ENCODE peak calls at places on chromosomes 5 and 9, in seven cellular contexts. One of them, this sample, is unnamed.

GRCh38 chr5:175460126-175460525 is 16.1 kb upstream of the DRD1 start:
- DNase-seq in WTC11: no peak
- DNase-seq in right lobe of liver: no peak
- DNase-seq in AG09309: no peak
- DNase-seq in adrenal gland: no peak
- DNase-seq in lower lobe of right lung: no peak
- DNase-seq in Panc1: no peak
- DNase-seq in this sample: no peak

GRCh38 chr9:129008469-129008965 is 19.6 kb downstream of the SH3GLB2 start:
- DNase-seq in WTC11: no peak
- DNase-seq in right lobe of liver: peak
- DNase-seq in AG09309: no peak
- DNase-seq in adrenal gland: no peak
- DNase-seq in lower lobe of right lung: peak
- DNase-seq in Panc1: no peak
- DNase-seq in this sample: no peak

GRCh38 chr5:76855961-76856360 is 6.1 kb downstream of the S100Z start:
- DNase-seq in WTC11: no peak
- DNase-seq in right lobe of liver: no peak
- DNase-seq in AG09309: no peak
- DNase-seq in adrenal gland: no peak
- DNase-seq in lower lobe of right lung: no peak
- DNase-seq in Panc1: no peak
- DNase-seq in this sample: no peak

GRCh38 chr9:124735121-124735520 is 36.0 kb downstream of the NR6A1 start:
- DNase-seq in WTC11: no peak
- DNase-seq in right lobe of liver: no peak
- DNase-seq in AG09309: no peak
- DNase-seq in adrenal gland: no peak
- DNase-seq in lower lobe of right lung: no peak
- DNase-seq in Panc1: no peak
- DNase-seq in this sample: no peak

GRCh38 chr5:32201140-32201539 is 27.0 kb upstream of the GOLPH3 start:
- DNase-seq in WTC11: no peak
- DNase-seq in right lobe of liver: no peak
- DNase-seq in AG09309: no peak
- DNase-seq in adrenal gland: no peak
- DNase-seq in lower lobe of right lung: no peak
- DNase-seq in Panc1: no peak
- DNase-seq in this sample: no peak

GRCh38 chr9:131348631-131349521 is 45.0 kb upstream of the PRRC2B start:
- DNase-seq in WTC11: peak
- DNase-seq in right lobe of liver: no peak
- DNase-seq in AG09309: no peak
- DNase-seq in adrenal gland: no peak
- DNase-seq in lower lobe of right lung: peak
- DNase-seq in Panc1: no peak
- DNase-seq in this sample: no peak

GRCh38 chr9:16002816-16003215 is 450.0 kb downstream of the CCDC171 start:
- DNase-seq in WTC11: no peak
- DNase-seq in right lobe of liver: no peak
- DNase-seq in AG09309: no peak
- DNase-seq in adrenal gland: no peak
- DNase-seq in lower lobe of right lung: no peak
- DNase-seq in Panc1: no peak
- DNase-seq in this sample: no peak

GRCh38 chr5:41869739-41870620 is at the start of gene OXCT1:
- DNase-seq in WTC11: peak
- DNase-seq in right lobe of liver: peak
- DNase-seq in AG09309: peak
- DNase-seq in adrenal gland: peak
- DNase-seq in lower lobe of right lung: peak
- DNase-seq in Panc1: no peak
- DNase-seq in this sample: peak

GRCh38 chr5:17154211-17154996 is 63.0 kb upstream of the BASP1 start:
- DNase-seq in WTC11: no peak
- DNase-seq in right lobe of liver: no peak
- DNase-seq in AG09309: peak
- DNase-seq in adrenal gland: no peak
- DNase-seq in lower lobe of right lung: no peak
- DNase-seq in Panc1: peak
- DNase-seq in this sample: no peak

GRCh38 chr9:19551124-19551929 is 142.5 kb downstream of the ACER2 start:
- DNase-seq in WTC11: peak
- DNase-seq in right lobe of liver: no peak
- DNase-seq in AG09309: no peak
- DNase-seq in adrenal gland: no peak
- DNase-seq in lower lobe of right lung: no peak
- DNase-seq in Panc1: no peak
- DNase-seq in this sample: no peak

GRCh38 chr5:161857358-161857757 is 9.4 kb downstream of the GABRA1 start:
- DNase-seq in WTC11: no peak
- DNase-seq in right lobe of liver: no peak
- DNase-seq in AG09309: no peak
- DNase-seq in adrenal gland: no peak
- DNase-seq in lower lobe of right lung: no peak
- DNase-seq in Panc1: no peak
- DNase-seq in this sample: no peak

GRCh38 chr5:89735108-89735507 is 674.4 kb downstream of the CETN3 start:
- DNase-seq in WTC11: no peak
- DNase-seq in right lobe of liver: no peak
- DNase-seq in AG09309: no peak
- DNase-seq in adrenal gland: no peak
- DNase-seq in lower lobe of right lung: no peak
- DNase-seq in Panc1: no peak
- DNase-seq in this sample: no peak

GRCh38 chr9:113992276-113992951 is 85.7 kb downstream of the AMBP start:
- DNase-seq in WTC11: no peak
- DNase-seq in right lobe of liver: peak
- DNase-seq in AG09309: no peak
- DNase-seq in adrenal gland: peak
- DNase-seq in lower lobe of right lung: no peak
- DNase-seq in Panc1: no peak
- DNase-seq in this sample: no peak

GRCh38 chr5:160297004-160297403 is 15.4 kb downstream of the CCNJL start:
- DNase-seq in WTC11: no peak
- DNase-seq in right lobe of liver: no peak
- DNase-seq in AG09309: no peak
- DNase-seq in adrenal gland: no peak
- DNase-seq in lower lobe of right lung: no peak
- DNase-seq in Panc1: no peak
- DNase-seq in this sample: no peak

GRCh38 chr9:1319436-1319835 is 269.3 kb downstream of the DMRT2 start:
- DNase-seq in WTC11: no peak
- DNase-seq in right lobe of liver: no peak
- DNase-seq in AG09309: no peak
- DNase-seq in adrenal gland: no peak
- DNase-seq in lower lobe of right lung: no peak
- DNase-seq in Panc1: no peak
- DNase-seq in this sample: no peak

GRCh38 chr9:127955294-127956015 is 17.8 kb upstream of the DPM2 start:
- DNase-seq in WTC11: peak
- DNase-seq in right lobe of liver: peak
- DNase-seq in AG09309: no peak
- DNase-seq in adrenal gland: peak
- DNase-seq in lower lobe of right lung: peak
- DNase-seq in Panc1: peak
- DNase-seq in this sample: no peak

GRCh38 chr9:113999256-114000062 is 78.6 kb downstream of the AMBP start:
- DNase-seq in WTC11: no peak
- DNase-seq in right lobe of liver: no peak
- DNase-seq in AG09309: no peak
- DNase-seq in adrenal gland: no peak
- DNase-seq in lower lobe of right lung: no peak
- DNase-seq in Panc1: no peak
- DNase-seq in this sample: peak

GRCh38 chr5:87081511-87082372 is 185.9 kb upstream of the RASA1 start:
- DNase-seq in WTC11: no peak
- DNase-seq in right lobe of liver: no peak
- DNase-seq in AG09309: no peak
- DNase-seq in adrenal gland: peak
- DNase-seq in lower lobe of right lung: no peak
- DNase-seq in Panc1: no peak
- DNase-seq in this sample: no peak

GRCh38 chr9:92917176-92917800 is 30.0 kb upstream of the FGD3 start:
- DNase-seq in WTC11: no peak
- DNase-seq in right lobe of liver: no peak
- DNase-seq in AG09309: no peak
- DNase-seq in adrenal gland: no peak
- DNase-seq in lower lobe of right lung: no peak
- DNase-seq in Panc1: no peak
- DNase-seq in this sample: no peak

GRCh38 chr5:150753863-150754262 is 5.0 kb downstream of the DCTN4 start:
- DNase-seq in WTC11: no peak
- DNase-seq in right lobe of liver: no peak
- DNase-seq in AG09309: no peak
- DNase-seq in adrenal gland: no peak
- DNase-seq in lower lobe of right lung: no peak
- DNase-seq in Panc1: no peak
- DNase-seq in this sample: no peak

GRCh38 chr9:83218411-83219090 is 155.6 kb upstream of the RASEF start:
- DNase-seq in WTC11: no peak
- DNase-seq in right lobe of liver: no peak
- DNase-seq in AG09309: no peak
- DNase-seq in adrenal gland: no peak
- DNase-seq in lower lobe of right lung: no peak
- DNase-seq in Panc1: no peak
- DNase-seq in this sample: no peak

GRCh38 chr5:76682395-76682794 is 33.5 kb upstream of the F2R start:
- DNase-seq in WTC11: no peak
- DNase-seq in right lobe of liver: no peak
- DNase-seq in AG09309: no peak
- DNase-seq in adrenal gland: no peak
- DNase-seq in lower lobe of right lung: no peak
- DNase-seq in Panc1: no peak
- DNase-seq in this sample: no peak

DNA sequence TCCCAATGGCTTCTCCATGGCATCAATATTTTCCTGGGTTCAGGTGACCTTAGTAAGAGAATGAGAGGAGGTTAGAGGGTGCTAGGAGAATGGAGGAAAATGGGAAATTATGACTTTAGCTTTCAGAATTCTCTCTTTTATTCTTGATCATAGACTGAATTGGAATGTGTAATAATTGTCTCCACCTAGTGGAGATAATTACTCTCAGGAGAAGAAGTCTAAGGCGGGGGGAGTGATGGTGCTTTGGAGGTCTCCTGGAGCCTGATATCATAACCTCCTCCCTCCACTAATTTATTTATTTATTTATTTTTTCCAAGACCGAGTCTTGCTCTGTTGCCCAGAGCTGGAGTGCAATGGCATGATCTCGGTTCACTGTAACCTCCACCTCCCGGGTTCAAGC is 221.3 kb downstream of the GRIA1 start:
- DNase-seq in WTC11: no peak
- DNase-seq in right lobe of liver: no peak
- DNase-seq in AG09309: no peak
- DNase-seq in adrenal gland: no peak
- DNase-seq in lower lobe of right lung: no peak
- DNase-seq in Panc1: no peak
- DNase-seq in this sample: no peak
- TF ChIP-seq CTCF in WTC11: no peak
- TF ChIP-seq CTCF in right lobe of liver: no peak
- TF ChIP-seq CTCF in AG09309: peak
- TF ChIP-seq CTCF in adrenal gland: peak
- TF ChIP-seq CTCF in lower lobe of right lung: peak
- TF ChIP-seq CTCF in Panc1: no peak
- TF ChIP-seq CTCF in this sample: peak

GRCh38 chr9:90964101-90965020 is 162.7 kb downstream of the SYK start:
- DNase-seq in WTC11: peak
- DNase-seq in right lobe of liver: no peak
- DNase-seq in AG09309: no peak
- DNase-seq in adrenal gland: no peak
- DNase-seq in lower lobe of right lung: peak
- DNase-seq in Panc1: no peak
- DNase-seq in this sample: no peak
- TF ChIP-seq CTCF in WTC11: no peak
- TF ChIP-seq CTCF in right lobe of liver: no peak
- TF ChIP-seq CTCF in AG09309: no peak
- TF ChIP-seq CTCF in adrenal gland: no peak
- TF ChIP-seq CTCF in lower lobe of right lung: peak
- TF ChIP-seq CTCF in Panc1: peak
- TF ChIP-seq CTCF in this sample: peak

DNA sequence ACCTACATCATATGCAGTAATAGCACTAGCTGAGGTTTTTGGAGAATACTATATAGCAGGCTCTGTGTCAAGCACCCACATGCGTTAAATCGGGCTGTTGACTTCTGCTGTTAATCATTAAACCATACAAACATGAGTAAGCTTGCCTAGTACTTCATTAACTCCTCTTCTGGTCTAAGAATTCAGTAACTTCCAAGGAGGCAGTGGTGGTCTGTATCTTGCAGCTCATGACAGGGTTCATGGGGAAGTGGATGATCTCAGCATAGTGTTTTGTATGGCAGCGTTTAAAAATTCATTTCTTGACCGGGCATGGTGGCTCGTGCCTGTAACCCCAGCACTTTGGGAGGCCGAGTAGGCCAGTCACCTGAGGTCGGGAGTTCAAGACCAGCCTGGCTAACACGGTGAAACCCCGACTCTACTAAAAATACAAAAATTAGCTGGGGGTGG is at the start of gene HAVCR1:
- DNase-seq in WTC11: no peak
- DNase-seq in right lobe of liver: no peak
- DNase-seq in AG09309: no peak
- DNase-seq in adrenal gland: no peak
- DNase-seq in lower lobe of right lung: no peak
- DNase-seq in Panc1: no peak
- DNase-seq in this sample: no peak
- TF ChIP-seq CTCF in WTC11: no peak
- TF ChIP-seq CTCF in right lobe of liver: no peak
- TF ChIP-seq CTCF in AG09309: no peak
- TF ChIP-seq CTCF in adrenal gland: no peak
- TF ChIP-seq CTCF in lower lobe of right lung: no peak
- TF ChIP-seq CTCF in Panc1: no peak
- TF ChIP-seq CTCF in this sample: no peak

GRCh38 chr5:124745367-124746251 is 830 bp downstream of the ZNF608 start:
- DNase-seq in WTC11: no peak
- DNase-seq in right lobe of liver: no peak
- DNase-seq in AG09309: no peak
- DNase-seq in adrenal gland: no peak
- DNase-seq in lower lobe of right lung: no peak
- DNase-seq in Panc1: no peak
- DNase-seq in this sample: no peak

GRCh38 chr5:124746916-124747769 is 704 bp upstream of the ZNF608 start:
- DNase-seq in WTC11: peak
- DNase-seq in right lobe of liver: peak
- DNase-seq in AG09309: no peak
- DNase-seq in adrenal gland: peak
- DNase-seq in lower lobe of right lung: peak
- DNase-seq in Panc1: no peak
- DNase-seq in this sample: peak

GRCh38 chr5:124747770-124748686 is 1.6 kb upstream of the ZNF608 start:
- DNase-seq in WTC11: no peak
- DNase-seq in right lobe of liver: no peak
- DNase-seq in AG09309: no peak
- DNase-seq in adrenal gland: no peak
- DNase-seq in lower lobe of right lung: no peak
- DNase-seq in Panc1: no peak
- DNase-seq in this sample: no peak

GRCh38 chr5:124744170-124744911 is 2.1 kb downstream of the ZNF608 start:
- DNase-seq in WTC11: no peak
- DNase-seq in right lobe of liver: peak
- DNase-seq in AG09309: no peak
- DNase-seq in adrenal gland: peak
- DNase-seq in lower lobe of right lung: peak
- DNase-seq in Panc1: no peak
- DNase-seq in this sample: no peak

GRCh38 chr5:124746252-124746915 is at the start of gene ZNF608:
- DNase-seq in WTC11: no peak
- DNase-seq in right lobe of liver: no peak
- DNase-seq in AG09309: no peak
- DNase-seq in adrenal gland: peak
- DNase-seq in lower lobe of right lung: no peak
- DNase-seq in Panc1: no peak
- DNase-seq in this sample: no peak
- TF ChIP-seq CTCF in WTC11: no peak
- TF ChIP-seq CTCF in right lobe of liver: peak
- TF ChIP-seq CTCF in AG09309: no peak
- TF ChIP-seq CTCF in adrenal gland: peak
- TF ChIP-seq CTCF in lower lobe of right lung: no peak
- TF ChIP-seq CTCF in Panc1: no peak
- TF ChIP-seq CTCF in this sample: peak

This sample was measured in osteocyte.